ENCODE peak calls at places on chromosomes 7 and 10, in seven cellular contexts. S, Q, Z, W, O, V and C are unnamed samples. For H3K4me1, the result is how much of the 10 kb centered on the place peaks cover.

GRCh38 chr10:96225119-96225518 is 46.2 kb downstream of the BLNK start:
- DNase-seq in S (no peak), Q (no peak), Z (no peak), W (no peak), O (no peak), V (no peak), C (no peak)

GRCh38 chr7:39413866-39414668 is 152.1 kb upstream of the YAE1 start:
- DNase-seq in S (peak), Q (peak), Z (peak), W (peak), O (peak), V (peak), C (peak)

GRCh38 chr7:71795373-71795772 is 616.8 kb downstream of the CALN1 start:
- DNase-seq in S (no peak), Q (no peak), Z (no peak), W (no peak), O (no peak), V (no peak), C (no peak)

GRCh38 chr10:86345296-86346168 is 21.1 kb downstream of the GRID1 start:
- DNase-seq in S (no peak), Q (no peak), Z (no peak), W (peak), O (no peak), V (no peak), C (peak)

GRCh38 chr7:115782716-115783460 is 247.7 kb downstream of the TFEC start:
- DNase-seq in S (peak), Q (peak), Z (no peak), W (no peak), O (no peak), V (no peak), C (no peak)

GRCh38 chr10:30701471-30702173 is 72.1 kb upstream of the LYZL2 start:
- DNase-seq in S (peak), Q (no peak), Z (no peak), W (peak), O (no peak), V (no peak), C (no peak)

GRCh38 chr10:32446701-32447406 is 914 bp downstream of the CCDC7 start:
- DNase-seq in S (peak), Q (peak), Z (no peak), W (no peak), O (no peak), V (no peak), C (no peak)

GRCh38 chr10:51073461-51074237 is 638 bp upstream of the PRKG1 start:
- DNase-seq in S (peak), Q (no peak), Z (no peak), W (peak), O (peak), V (peak), C (peak)

GRCh38 chr10:122373713-122374112 is 795 bp upstream of the PLEKHA1 start:
- DNase-seq in S (no peak), Q (no peak), Z (no peak), W (peak), O (no peak), V (no peak), C (no peak)

GRCh38 chr10:32210306-32211045 is 136.5 kb downstream of the EPC1 start:
- DNase-seq in S (peak), Q (peak), Z (peak), W (peak), O (peak), V (no peak), C (no peak)

GRCh38 chr10:121288011-121288410 is 310.2 kb downstream of the FGFR2 start:
- DNase-seq in S (no peak), Q (no peak), Z (no peak), W (no peak), O (no peak), V (no peak), C (no peak)

GRCh38 chr10:131797626-131798025 is 103.2 kb upstream of the PPP2R2D start:
- DNase-seq in S (no peak), Q (no peak), Z (no peak), W (no peak), O (peak), V (no peak), C (no peak)

GRCh38 chr10:133159611-133159949 is 439 bp upstream of the KNDC1 start:
- DNase-seq in S (no peak), Q (no peak), Z (no peak), W (no peak), O (no peak), V (no peak), C (no peak)

GRCh38 chr7:86407291-86407690 is 236.4 kb upstream of the GRM3 start:
- DNase-seq in S (peak), Q (no peak), Z (no peak), W (no peak), O (no peak), V (no peak), C (no peak)

GRCh38 chr10:43921478-43921877 is 272.8 kb upstream of the ZNF32 start:
- DNase-seq in S (no peak), Q (no peak), Z (no peak), W (no peak), O (peak), V (no peak), C (no peak)

GRCh38 chr10:79335094-79335469 is 12.2 kb upstream of the PPIF start:
- DNase-seq in S (no peak), Q (no peak), Z (no peak), W (no peak), O (no peak), V (no peak), C (no peak)

GRCh38 chr7:40579401-40579800 is 444.6 kb downstream of the SUGCT start:
- DNase-seq in S (no peak), Q (no peak), Z (no peak), W (no peak), O (no peak), V (no peak), C (no peak)

GRCh38 chr10:3119796-3120459 is 52.6 kb downstream of the PFKP start:
- DNase-seq in S (peak), Q (no peak), Z (no peak), W (peak), O (no peak), V (no peak), C (peak)

GRCh38 chr10:5968681-5969453 is 8.5 kb downstream of the IL15RA start:
- DNase-seq in S (no peak), Q (no peak), Z (no peak), W (no peak), O (no peak), V (no peak), C (no peak)

GRCh38 chr7:332646-333398 is 42.9 kb downstream of the FOXL3 start:
- DNase-seq in S (peak), Q (peak), Z (peak), W (peak), O (peak), V (peak), C (peak)

GRCh38 chr10:110364531-110364937 is 59.8 kb upstream of the SMNDC1 start:
- DNase-seq in S (no peak), Q (no peak), Z (no peak), W (peak), O (no peak), V (no peak), C (no peak)

GRCh38 chr10:110363572-110364411 is 59.1 kb upstream of the SMNDC1 start:
- DNase-seq in S (no peak), Q (no peak), Z (no peak), W (no peak), O (no peak), V (no peak), C (no peak)

GRCh38 chr10:110360857-110361474 is 56.2 kb upstream of the SMNDC1 start:
- DNase-seq in S (no peak), Q (no peak), Z (no peak), W (peak), O (no peak), V (no peak), C (no peak)

GRCh38 chr10:110358869-110359629 is 54.3 kb upstream of the SMNDC1 start:
- DNase-seq in S (no peak), Q (no peak), Z (no peak), W (peak), O (peak), V (no peak), C (no peak)

DNA sequence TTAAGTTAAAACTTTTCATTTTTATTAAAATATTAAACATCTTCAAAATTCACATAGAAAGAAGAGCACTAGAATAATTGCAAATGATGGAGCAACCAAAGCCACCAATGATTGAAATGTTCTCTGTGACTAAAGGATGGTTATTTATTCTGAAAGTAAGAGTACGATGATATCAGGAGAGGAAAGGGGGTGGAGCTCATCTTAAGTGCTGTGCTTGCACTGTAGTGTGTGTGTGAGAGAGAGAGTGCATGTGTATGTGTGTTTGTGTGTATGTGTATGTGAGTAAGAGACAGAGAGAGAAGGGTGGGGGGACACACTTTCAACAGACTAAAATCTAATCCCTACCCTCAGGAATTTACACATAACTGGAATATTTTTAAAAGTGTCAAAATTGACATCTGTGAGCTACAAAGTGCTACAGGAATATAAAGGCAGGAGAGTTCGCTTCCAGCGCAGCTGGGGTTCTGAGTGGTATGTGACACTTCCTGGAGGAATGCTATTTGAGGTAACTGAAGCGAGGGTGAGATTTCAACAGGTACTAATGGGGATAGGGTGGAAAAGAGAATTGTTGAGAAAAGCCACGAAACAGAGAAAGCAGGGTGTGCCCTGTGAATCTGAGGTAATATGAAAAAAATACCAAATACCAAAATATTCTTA is 57.2 kb upstream of the SMNDC1 start:
- DNase-seq in S (no peak), Q (no peak), Z (no peak), W (no peak), O (no peak), V (no peak), C (no peak)
- H3K4me1 ChIP-seq in S (under half), Q (under half), Z (under half), W (under half), O (under half), V (under half), C (under half)

DNA sequence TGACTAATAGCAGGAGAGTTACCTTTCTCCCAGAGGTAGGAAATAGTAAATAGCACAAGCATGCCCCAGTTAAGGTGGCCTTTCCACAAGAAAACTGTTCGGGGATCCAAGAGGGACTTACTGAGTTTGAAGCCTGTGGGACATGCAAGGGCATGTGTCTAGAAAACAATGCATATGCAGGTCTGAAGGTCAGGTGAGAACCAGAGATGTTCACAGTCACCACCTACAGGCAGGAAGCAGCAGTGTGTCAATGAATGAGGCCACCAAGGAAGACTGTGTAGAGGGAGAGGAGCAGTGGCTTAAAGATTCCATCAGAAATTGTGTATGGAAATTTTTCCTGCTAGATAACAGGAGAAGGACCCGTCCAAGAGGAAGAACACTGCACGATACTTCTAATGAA is 66.0 kb downstream of the CALD1 start:
- DNase-seq in S (no peak), Q (no peak), Z (no peak), W (peak), O (no peak), V (no peak), C (no peak)
- TF ChIP-seq CTCF in S (peak), Q (peak), Z (peak), W (peak), O (peak), V (peak), C (no peak)

GRCh38 chr7:131327049-131327625 is 539 bp upstream of the MKLN1 start:
- DNase-seq in S (peak), Q (peak), Z (no peak), W (peak), O (peak), V (no peak), C (peak)
- H3K27ac ChIP-seq in S (peak), Q (peak), Z (peak), W (peak), O (no peak), V (peak), C (peak)

GRCh38 chr7:29935111-29935510 is 54.5 kb downstream of the SCRN1 start:
- DNase-seq in S (no peak), Q (no peak), Z (no peak), W (peak), O (no peak), V (no peak), C (no peak)

GRCh38 chr7:29940199-29940598 is 49.4 kb downstream of the SCRN1 start:
- DNase-seq in S (no peak), Q (no peak), Z (no peak), W (no peak), O (no peak), V (no peak), C (no peak)

DNA sequence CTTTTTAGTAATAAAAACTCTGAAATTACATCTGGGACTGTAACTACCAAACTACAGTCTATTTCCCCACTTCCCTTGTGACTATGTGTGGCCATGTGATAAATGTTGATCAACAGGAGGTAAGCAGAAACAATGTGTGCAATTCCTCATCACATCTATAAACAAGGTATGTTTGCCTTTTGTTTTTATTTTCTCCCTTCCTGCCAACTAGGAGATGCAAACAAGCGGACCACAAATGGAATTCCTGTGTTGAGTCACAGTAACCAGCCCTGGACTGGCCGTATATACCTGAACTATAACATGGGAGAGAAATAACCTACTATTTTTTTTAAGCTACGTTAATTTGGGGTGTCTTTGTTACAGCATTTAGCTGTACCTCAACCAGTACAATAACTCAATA is 52.5 kb downstream of the SCRN1 start:
- DNase-seq in S (no peak), Q (no peak), Z (no peak), W (peak), O (no peak), V (no peak), C (no peak)
- H3K4me1 ChIP-seq in S (under half), Q (under half), Z (under half), W (under half), O (under half), V (under half), C (under half)

GRCh38 chr7:31421607-31422006 is 81.1 kb upstream of the NEUROD6 start:
- DNase-seq in S (no peak), Q (no peak), Z (no peak), W (peak), O (no peak), V (no peak), C (no peak)

GRCh38 chr7:31418928-31419327 is 78.4 kb upstream of the NEUROD6 start:
- DNase-seq in S (no peak), Q (no peak), Z (no peak), W (peak), O (no peak), V (no peak), C (no peak)

GRCh38 chr7:31423994-31424393 is 83.5 kb upstream of the NEUROD6 start:
- DNase-seq in S (no peak), Q (no peak), Z (no peak), W (no peak), O (no peak), V (no peak), C (no peak)
- TF ChIP-seq CTCF in S (no peak), Q (no peak), Z (no peak), W (no peak), O (no peak), V (no peak), C (no peak)

GRCh38 chr10:97515260-97515978 is 16.7 kb downstream of the UBTD1 start:
- DNase-seq in S (no peak), Q (no peak), Z (no peak), W (no peak), O (no peak), V (no peak), C (no peak)
- H3K27ac ChIP-seq in S (no peak), Q (no peak), Z (no peak), W (no peak), O (no peak), V (no peak), C (no peak)